ENCODE peak calls at places on chromosomes 6 and 20, in four cellular contexts. One of them, this sample, is unnamed.
A peak's percentile ranks its signal among the peaks of the same experiment; 100 is the strongest.

GRCh38 chr6:69953491-69953890 is 87.1 kb downstream of the COL19A1 start:
- DNase-seq in stomach: no peak
- DNase-seq in mucosa of descending colon: no peak
- DNase-seq in A549: no peak
- DNase-seq in this sample: no peak

GRCh38 chr20:51531141-51531710 is 11.3 kb downstream of the NFATC2 start:
- DNase-seq in stomach: no peak
- DNase-seq in mucosa of descending colon: no peak
- DNase-seq in A549: peak; percentile 14
- DNase-seq in this sample: no peak

GRCh38 chr6:43076093-43076927 is at the start of gene PTK7:
- DNase-seq in stomach: peak; percentile 48
- DNase-seq in mucosa of descending colon: no peak
- DNase-seq in A549: peak; percentile 28
- DNase-seq in this sample: peak; percentile 85

GRCh38 chr20:47879771-47880170 is 94.5 kb upstream of the SULF2 start:
- DNase-seq in stomach: no peak
- DNase-seq in mucosa of descending colon: no peak
- DNase-seq in A549: no peak
- DNase-seq in this sample: no peak

GRCh38 chr6:169723200-169723909 is 945 bp downstream of the PHF10 start:
- DNase-seq in stomach: peak; percentile 80
- DNase-seq in mucosa of descending colon: peak; percentile 82
- DNase-seq in A549: peak; percentile 66
- DNase-seq in this sample: peak; percentile 91

GRCh38 chr6:49025273-49026240 is 437.5 kb downstream of the MMUT start:
- DNase-seq in stomach: no peak
- DNase-seq in mucosa of descending colon: no peak
- DNase-seq in A549: no peak
- DNase-seq in this sample: no peak

GRCh38 chr6:5214570-5215052 is 46.1 kb downstream of the LYRM4 start:
- DNase-seq in stomach: no peak
- DNase-seq in mucosa of descending colon: no peak
- DNase-seq in A549: peak; percentile 25
- DNase-seq in this sample: no peak

GRCh38 chr6:1088441-1089001 is 223.4 kb upstream of the FOXQ1 start:
- DNase-seq in stomach: no peak
- DNase-seq in mucosa of descending colon: no peak
- DNase-seq in A549: no peak
- DNase-seq in this sample: no peak

GRCh38 chr20:15823718-15824117 is 749.5 kb downstream of the KIF16B start:
- DNase-seq in stomach: no peak
- DNase-seq in mucosa of descending colon: no peak
- DNase-seq in A549: no peak
- DNase-seq in this sample: no peak

GRCh38 chr6:111865049-111865585 is 8.1 kb downstream of the FYN start:
- DNase-seq in stomach: no peak
- DNase-seq in mucosa of descending colon: no peak
- DNase-seq in A549: no peak
- DNase-seq in this sample: no peak

GRCh38 chr6:32181890-32182529 is 2.0 kb downstream of the AGER start:
- DNase-seq in stomach: no peak
- DNase-seq in mucosa of descending colon: no peak
- DNase-seq in A549: no peak
- DNase-seq in this sample: no peak

GRCh38 chr6:113015249-113015648 is 668.1 kb downstream of the RFPL4B start:
- DNase-seq in stomach: no peak
- DNase-seq in mucosa of descending colon: no peak
- DNase-seq in A549: no peak
- DNase-seq in this sample: no peak

GRCh38 chr6:115272311-115272710 is 788.4 kb downstream of the FRK start:
- DNase-seq in stomach: no peak
- DNase-seq in mucosa of descending colon: no peak
- DNase-seq in A549: no peak
- DNase-seq in this sample: no peak
- H3K4me3 ChIP-seq in stomach: no peak overlapping the region
- H3K4me3 ChIP-seq in mucosa of descending colon: no peak overlapping the region
- H3K4me3 ChIP-seq in A549: no peak overlapping the region
- H3K4me3 ChIP-seq in this sample: no peak overlapping the region

GRCh38 chr6:137416376-137417109 is 77.7 kb downstream of the OLIG3 start:
- DNase-seq in stomach: no peak
- DNase-seq in mucosa of descending colon: no peak
- DNase-seq in A549: no peak
- DNase-seq in this sample: no peak

GRCh38 chr6:137415127-137415833 is 78.9 kb downstream of the OLIG3 start:
- DNase-seq in stomach: peak; percentile 65
- DNase-seq in mucosa of descending colon: no peak
- DNase-seq in A549: peak; percentile 3
- DNase-seq in this sample: peak; percentile 68

GRCh38 chr6:137414599-137414998 is 79.6 kb downstream of the OLIG3 start:
- DNase-seq in stomach: no peak
- DNase-seq in mucosa of descending colon: no peak
- DNase-seq in A549: no peak
- DNase-seq in this sample: no peak

GRCh38 chr6:137417411-137417810 is 76.8 kb downstream of the OLIG3 start:
- DNase-seq in stomach: no peak
- DNase-seq in mucosa of descending colon: no peak
- DNase-seq in A549: no peak
- DNase-seq in this sample: no peak

DNA sequence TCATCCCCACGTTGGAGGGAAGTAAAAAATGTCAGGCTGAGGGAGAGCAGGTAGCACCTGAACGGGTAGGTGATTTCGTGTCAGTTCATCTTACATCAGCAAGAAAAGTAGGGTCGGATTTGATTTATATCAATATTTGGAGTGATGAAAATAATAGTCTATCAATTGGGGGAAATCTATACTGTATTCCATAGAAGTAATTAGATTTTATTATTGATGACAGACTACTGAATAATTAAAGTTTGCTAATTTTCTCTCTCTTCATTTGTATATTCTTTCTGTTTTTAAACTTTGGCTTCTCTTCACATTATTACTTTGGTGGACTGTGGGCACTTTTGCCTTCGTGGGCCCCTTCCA is 78.4 kb downstream of the OLIG3 start:
- DNase-seq in stomach: no peak
- DNase-seq in mucosa of descending colon: no peak
- DNase-seq in A549: no peak
- DNase-seq in this sample: no peak
- H3K4me3 ChIP-seq in stomach: peak overlapping the region; percentile 47
- H3K4me3 ChIP-seq in mucosa of descending colon: no peak overlapping the region
- H3K4me3 ChIP-seq in A549: no peak overlapping the region
- H3K4me3 ChIP-seq in this sample: no peak overlapping the region

GRCh38 chr20:22489614-22490286 is 94.6 kb downstream of the FOXA2 start:
- DNase-seq in stomach: peak; percentile 61
- DNase-seq in mucosa of descending colon: no peak
- DNase-seq in A549: no peak
- DNase-seq in this sample: no peak
- H3K4me3 ChIP-seq in stomach: peak overlapping the region; percentile 6
- H3K4me3 ChIP-seq in mucosa of descending colon: no peak overlapping the region
- H3K4me3 ChIP-seq in A549: no peak overlapping the region
- H3K4me3 ChIP-seq in this sample: no peak overlapping the region

GRCh38 chr20:45405566-45406259 is 2.4 kb upstream of the DBNDD2 start:
- DNase-seq in stomach: no peak
- DNase-seq in mucosa of descending colon: peak; percentile 71
- DNase-seq in A549: no peak
- DNase-seq in this sample: peak; percentile 77

GRCh38 chr20:45407783-45408645 is at the start of gene DBNDD2:
- DNase-seq in stomach: no peak
- DNase-seq in mucosa of descending colon: no peak
- DNase-seq in A549: no peak
- DNase-seq in this sample: no peak

GRCh38 chr20:45406260-45407066 is 1.6 kb upstream of the DBNDD2 start:
- DNase-seq in stomach: peak; percentile 71
- DNase-seq in mucosa of descending colon: peak; percentile 85
- DNase-seq in A549: peak; percentile 25
- DNase-seq in this sample: peak; percentile 88

GRCh38 chr20:45408646-45409213 is 641 bp downstream of the DBNDD2 start:
- DNase-seq in stomach: no peak
- DNase-seq in mucosa of descending colon: no peak
- DNase-seq in A549: no peak
- DNase-seq in this sample: no peak

DNA sequence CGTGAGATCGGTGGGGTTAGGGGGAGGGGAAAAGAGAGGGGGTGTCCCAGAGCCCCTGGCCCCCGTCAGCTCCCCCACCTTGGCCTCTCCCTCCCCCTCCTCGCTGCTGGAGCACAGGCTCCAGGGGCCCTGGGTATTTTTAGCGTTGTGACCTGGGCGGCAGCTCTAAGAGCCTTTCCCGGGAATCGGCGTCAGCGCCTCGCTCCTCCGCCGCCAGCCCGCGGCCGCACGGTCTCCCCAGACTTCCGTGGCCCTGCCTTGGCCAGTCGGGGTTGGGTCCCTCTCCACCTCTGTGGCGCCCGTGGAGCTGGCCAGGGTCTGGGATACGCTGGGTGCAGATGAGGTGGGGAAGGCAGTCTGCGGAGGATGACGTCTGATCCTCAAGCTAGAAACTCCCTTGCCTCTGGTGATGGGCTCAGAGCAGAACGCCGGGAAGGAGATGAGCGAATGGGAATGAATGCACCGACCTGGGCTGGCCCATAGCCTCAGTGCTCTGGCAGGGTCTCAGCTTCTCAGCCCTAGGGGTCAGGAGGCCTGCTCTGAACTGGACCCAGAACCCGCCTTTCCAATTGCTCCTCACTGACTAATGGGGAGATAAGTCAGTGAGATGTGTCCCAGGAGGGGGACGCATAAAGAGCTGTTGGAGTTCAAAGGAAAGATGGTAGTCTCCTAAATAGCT is 883 bp upstream of the DBNDD2 start:
- DNase-seq in stomach: peak; percentile 39
- DNase-seq in mucosa of descending colon: no peak
- DNase-seq in A549: no peak
- DNase-seq in this sample: peak; percentile 78
- H3K4me3 ChIP-seq in stomach: peak overlapping the region; percentile 64
- H3K4me3 ChIP-seq in mucosa of descending colon: peak overlapping the region; percentile 75
- H3K4me3 ChIP-seq in A549: peak overlapping the region; percentile 96
- H3K4me3 ChIP-seq in this sample: peak overlapping the region; percentile 86

GRCh38 chr20:45294003-45294368 is 12.7 kb upstream of the RBPJL start:
- DNase-seq in stomach: no peak
- DNase-seq in mucosa of descending colon: no peak
- DNase-seq in A549: no peak
- DNase-seq in this sample: no peak
- H3K4me3 ChIP-seq in stomach: peak overlapping the region; percentile 61
- H3K4me3 ChIP-seq in mucosa of descending colon: no peak overlapping the region
- H3K4me3 ChIP-seq in A549: no peak overlapping the region
- H3K4me3 ChIP-seq in this sample: peak overlapping the region; percentile 55

GRCh38 chr20:57526067-57526884 is 1.3 kb upstream of the CTCFL start:
- DNase-seq in stomach: no peak
- DNase-seq in mucosa of descending colon: no peak
- DNase-seq in A549: peak; percentile 42
- DNase-seq in this sample: no peak

GRCh38 chr20:57523782-57524181 is 1.2 kb downstream of the CTCFL start:
- DNase-seq in stomach: no peak
- DNase-seq in mucosa of descending colon: no peak
- DNase-seq in A549: no peak
- DNase-seq in this sample: no peak

GRCh38 chr20:57525328-57526053 is 551 bp upstream of the CTCFL start:
- DNase-seq in stomach: no peak
- DNase-seq in mucosa of descending colon: no peak
- DNase-seq in A549: no peak
- DNase-seq in this sample: no peak

GRCh38 chr20:57522380-57522973 is 2.5 kb downstream of the CTCFL start:
- DNase-seq in stomach: no peak
- DNase-seq in mucosa of descending colon: no peak
- DNase-seq in A549: no peak
- DNase-seq in this sample: no peak

GRCh38 chr20:57524511-57525176 is at the start of gene CTCFL:
- DNase-seq in stomach: no peak
- DNase-seq in mucosa of descending colon: no peak
- DNase-seq in A549: no peak
- DNase-seq in this sample: no peak
- H3K4me3 ChIP-seq in stomach: no peak within 1 kb of the TSS
- H3K4me3 ChIP-seq in mucosa of descending colon: no peak within 1 kb of the TSS
- H3K4me3 ChIP-seq in A549: no peak within 1 kb of the TSS
- H3K4me3 ChIP-seq in this sample: no peak within 1 kb of the TSS

GRCh38 chr6:28988536-28989415 is 16.3 kb downstream of the ZNF311 start:
- DNase-seq in stomach: peak; percentile 39
- DNase-seq in mucosa of descending colon: peak; percentile 71
- DNase-seq in A549: peak; percentile 36
- DNase-seq in this sample: peak; percentile 81
- H3K4me3 ChIP-seq in stomach: peak overlapping the region; percentile 31
- H3K4me3 ChIP-seq in mucosa of descending colon: no peak overlapping the region
- H3K4me3 ChIP-seq in A549: no peak overlapping the region
- H3K4me3 ChIP-seq in this sample: peak overlapping the region; percentile 33